ENCODE peak calls at places on chromosome 14, in six cellular contexts. One of them, this sample, is unnamed.

GRCh38 chr14:55412686-55413085 is 1.1 kb upstream of the ATG14 start:
- DNase-seq in Panc1: no peak
- DNase-seq in transverse colon: no peak
- DNase-seq in fibroblast of pulmonary artery: no peak
- DNase-seq in foreskin fibroblast: no peak
- DNase-seq in CD4-positive, alpha-beta T cell: no peak
- DNase-seq in this sample: no peak

GRCh38 chr14:88791629-88792571 is 853 bp downstream of the EML5 start:
- DNase-seq in fibroblast of pulmonary artery: no peak
- DNase-seq in CD4-positive, alpha-beta T cell: no peak
- DNase-seq in foreskin fibroblast: no peak
- DNase-seq in transverse colon: peak; percentile 25
- DNase-seq in Panc1: no peak
- DNase-seq in this sample: no peak

GRCh38 chr14:79404874-79405273 is 806.4 kb downstream of the DIO2 start:
- DNase-seq in fibroblast of pulmonary artery: no peak
- DNase-seq in foreskin fibroblast: no peak
- DNase-seq in CD4-positive, alpha-beta T cell: no peak
- DNase-seq in Panc1: no peak
- DNase-seq in transverse colon: no peak
- DNase-seq in this sample: no peak

GRCh38 chr14:105411017-105411941 is 8.3 kb upstream of the MTA1 start:
- DNase-seq in CD4-positive, alpha-beta T cell: no peak
- DNase-seq in foreskin fibroblast: peak; percentile 41
- DNase-seq in Panc1: no peak
- DNase-seq in fibroblast of pulmonary artery: peak; percentile 29
- DNase-seq in transverse colon: peak; percentile 48
- DNase-seq in this sample: peak; percentile 49

GRCh38 chr14:68450391-68451120 is 342.3 kb downstream of the ZFP36L1 start:
- DNase-seq in fibroblast of pulmonary artery: no peak
- DNase-seq in foreskin fibroblast: no peak
- DNase-seq in transverse colon: no peak
- DNase-seq in CD4-positive, alpha-beta T cell: no peak
- DNase-seq in Panc1: no peak
- DNase-seq in this sample: no peak

GRCh38 chr14:75647650-75648049 is 13.0 kb downstream of the ERG28 start:
- DNase-seq in fibroblast of pulmonary artery: peak; percentile 45
- DNase-seq in transverse colon: no peak
- DNase-seq in Panc1: no peak
- DNase-seq in CD4-positive, alpha-beta T cell: no peak
- DNase-seq in foreskin fibroblast: no peak
- DNase-seq in this sample: no peak

GRCh38 chr14:53002576-53002975 is 51.7 kb upstream of the FERMT2 start:
- DNase-seq in fibroblast of pulmonary artery: no peak
- DNase-seq in CD4-positive, alpha-beta T cell: no peak
- DNase-seq in foreskin fibroblast: no peak
- DNase-seq in Panc1: no peak
- DNase-seq in transverse colon: no peak
- DNase-seq in this sample: no peak

GRCh38 chr14:51554953-51555352 is 96.8 kb upstream of the FRMD6 start:
- DNase-seq in fibroblast of pulmonary artery: peak; percentile 43
- DNase-seq in CD4-positive, alpha-beta T cell: no peak
- DNase-seq in foreskin fibroblast: peak; percentile 49
- DNase-seq in transverse colon: no peak
- DNase-seq in Panc1: no peak
- DNase-seq in this sample: no peak

GRCh38 chr14:71988954-71989353 is 56.7 kb downstream of the RGS6 start:
- DNase-seq in CD4-positive, alpha-beta T cell: no peak
- DNase-seq in Panc1: no peak
- DNase-seq in fibroblast of pulmonary artery: no peak
- DNase-seq in foreskin fibroblast: no peak
- DNase-seq in transverse colon: no peak
- DNase-seq in this sample: no peak

GRCh38 chr14:78530078-78530477 is 359.9 kb downstream of the NRXN3 start:
- DNase-seq in fibroblast of pulmonary artery: peak; percentile 14
- DNase-seq in CD4-positive, alpha-beta T cell: no peak
- DNase-seq in transverse colon: no peak
- DNase-seq in foreskin fibroblast: no peak
- DNase-seq in Panc1: no peak
- DNase-seq in this sample: no peak

GRCh38 chr14:66037361-66037760 is 448.8 kb upstream of the CCDC196 start:
- DNase-seq in foreskin fibroblast: no peak
- DNase-seq in Panc1: no peak
- DNase-seq in fibroblast of pulmonary artery: peak; percentile 18
- DNase-seq in CD4-positive, alpha-beta T cell: no peak
- DNase-seq in transverse colon: no peak
- DNase-seq in this sample: no peak

GRCh38 chr14:24240110-24240918 is 2.1 kb downstream of the TINF2 start:
- DNase-seq in foreskin fibroblast: no peak
- DNase-seq in transverse colon: no peak
- DNase-seq in CD4-positive, alpha-beta T cell: peak; percentile 2
- DNase-seq in fibroblast of pulmonary artery: no peak
- DNase-seq in Panc1: no peak
- DNase-seq in this sample: no peak

GRCh38 chr14:103334644-103335603 is 887 bp downstream of the EIF5 start:
- DNase-seq in fibroblast of pulmonary artery: peak; percentile 66
- DNase-seq in transverse colon: peak; percentile 84
- DNase-seq in foreskin fibroblast: peak; percentile 82
- DNase-seq in Panc1: no peak
- DNase-seq in CD4-positive, alpha-beta T cell: peak; percentile 78
- DNase-seq in this sample: peak; percentile 88

GRCh38 chr14:103332143-103332919 is 1.7 kb upstream of the EIF5 start:
- DNase-seq in foreskin fibroblast: no peak
- DNase-seq in transverse colon: no peak
- DNase-seq in CD4-positive, alpha-beta T cell: no peak
- DNase-seq in Panc1: no peak
- DNase-seq in fibroblast of pulmonary artery: no peak
- DNase-seq in this sample: no peak

GRCh38 chr14:103330536-103330935 is 3.5 kb upstream of the EIF5 start:
- DNase-seq in fibroblast of pulmonary artery: no peak
- DNase-seq in transverse colon: no peak
- DNase-seq in CD4-positive, alpha-beta T cell: no peak
- DNase-seq in Panc1: no peak
- DNase-seq in foreskin fibroblast: no peak
- DNase-seq in this sample: no peak

GRCh38 chr14:103336191-103336590 is 2.2 kb downstream of the EIF5 start:
- DNase-seq in foreskin fibroblast: no peak
- DNase-seq in Panc1: no peak
- DNase-seq in fibroblast of pulmonary artery: no peak
- DNase-seq in transverse colon: no peak
- DNase-seq in CD4-positive, alpha-beta T cell: no peak
- DNase-seq in this sample: no peak

DNA sequence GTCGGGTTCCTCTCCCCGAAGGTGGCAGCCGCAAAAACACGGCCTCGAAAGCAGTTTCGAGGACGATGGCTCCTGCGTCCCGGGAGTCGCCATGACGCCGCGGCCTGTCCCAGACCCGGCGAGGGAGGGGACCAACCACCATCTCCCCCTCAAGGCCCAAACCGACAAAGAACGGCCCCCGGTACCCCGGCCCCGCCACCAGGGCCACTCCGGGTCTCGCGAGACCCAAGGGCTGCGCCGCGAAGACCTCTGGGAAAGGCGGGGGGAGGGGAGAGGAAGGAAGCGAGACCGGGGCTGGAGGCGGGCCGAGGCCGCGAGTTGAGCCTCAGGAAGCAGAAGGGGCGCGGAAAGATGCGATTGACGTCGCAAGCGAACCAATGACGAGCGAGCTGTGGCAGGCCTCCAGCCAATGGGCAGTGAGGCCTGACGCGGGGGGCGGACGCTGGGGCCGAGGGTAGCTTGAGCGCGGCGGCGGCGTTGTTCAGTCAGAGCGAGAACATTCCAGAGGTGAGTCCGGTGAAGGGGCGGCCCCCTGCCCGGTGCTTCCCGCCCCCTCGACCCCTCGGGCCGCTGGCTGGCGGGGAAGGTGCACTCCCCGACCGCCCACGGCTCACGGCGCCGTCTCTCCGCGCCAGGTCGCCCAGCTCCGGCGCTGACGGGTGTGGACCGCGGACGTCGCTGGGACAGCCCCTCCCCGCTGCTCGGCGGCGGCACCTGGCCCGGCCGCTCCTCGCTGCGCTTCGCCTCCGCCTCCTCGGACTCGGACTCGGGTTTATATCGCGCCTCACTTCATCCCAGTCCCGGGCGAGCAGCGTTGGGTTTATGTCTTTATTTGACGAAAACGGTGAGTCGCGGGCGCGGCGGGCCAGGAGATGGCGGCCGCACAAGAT is at the start of gene EIF5:
- DNase-seq in Panc1: peak; percentile 81
- DNase-seq in CD4-positive, alpha-beta T cell: peak; percentile 99
- DNase-seq in foreskin fibroblast: peak; percentile 99
- DNase-seq in transverse colon: peak; percentile 99
- DNase-seq in fibroblast of pulmonary artery: peak; percentile 99
- DNase-seq in this sample: peak; percentile 99
- TF ChIP-seq CTCF in Panc1: no peak
- TF ChIP-seq CTCF in CD4-positive, alpha-beta T cell: no peak
- TF ChIP-seq CTCF in foreskin fibroblast: no peak
- TF ChIP-seq CTCF in transverse colon: no peak
- TF ChIP-seq CTCF in fibroblast of pulmonary artery: no peak
- TF ChIP-seq CTCF in this sample: peak; percentile 47

GRCh38 chr14:95452176-95452889 is 64.1 kb downstream of the SYNE3 start:
- DNase-seq in transverse colon: no peak
- DNase-seq in fibroblast of pulmonary artery: peak; percentile 22
- DNase-seq in foreskin fibroblast: no peak
- DNase-seq in Panc1: no peak
- DNase-seq in CD4-positive, alpha-beta T cell: no peak
- DNase-seq in this sample: no peak
- TF ChIP-seq CTCF in transverse colon: no peak
- TF ChIP-seq CTCF in fibroblast of pulmonary artery: peak; percentile 55
- TF ChIP-seq CTCF in foreskin fibroblast: peak; percentile 45
- TF ChIP-seq CTCF in Panc1: peak; percentile 56
- TF ChIP-seq CTCF in CD4-positive, alpha-beta T cell: no peak
- TF ChIP-seq CTCF in this sample: peak; percentile 18

DNA sequence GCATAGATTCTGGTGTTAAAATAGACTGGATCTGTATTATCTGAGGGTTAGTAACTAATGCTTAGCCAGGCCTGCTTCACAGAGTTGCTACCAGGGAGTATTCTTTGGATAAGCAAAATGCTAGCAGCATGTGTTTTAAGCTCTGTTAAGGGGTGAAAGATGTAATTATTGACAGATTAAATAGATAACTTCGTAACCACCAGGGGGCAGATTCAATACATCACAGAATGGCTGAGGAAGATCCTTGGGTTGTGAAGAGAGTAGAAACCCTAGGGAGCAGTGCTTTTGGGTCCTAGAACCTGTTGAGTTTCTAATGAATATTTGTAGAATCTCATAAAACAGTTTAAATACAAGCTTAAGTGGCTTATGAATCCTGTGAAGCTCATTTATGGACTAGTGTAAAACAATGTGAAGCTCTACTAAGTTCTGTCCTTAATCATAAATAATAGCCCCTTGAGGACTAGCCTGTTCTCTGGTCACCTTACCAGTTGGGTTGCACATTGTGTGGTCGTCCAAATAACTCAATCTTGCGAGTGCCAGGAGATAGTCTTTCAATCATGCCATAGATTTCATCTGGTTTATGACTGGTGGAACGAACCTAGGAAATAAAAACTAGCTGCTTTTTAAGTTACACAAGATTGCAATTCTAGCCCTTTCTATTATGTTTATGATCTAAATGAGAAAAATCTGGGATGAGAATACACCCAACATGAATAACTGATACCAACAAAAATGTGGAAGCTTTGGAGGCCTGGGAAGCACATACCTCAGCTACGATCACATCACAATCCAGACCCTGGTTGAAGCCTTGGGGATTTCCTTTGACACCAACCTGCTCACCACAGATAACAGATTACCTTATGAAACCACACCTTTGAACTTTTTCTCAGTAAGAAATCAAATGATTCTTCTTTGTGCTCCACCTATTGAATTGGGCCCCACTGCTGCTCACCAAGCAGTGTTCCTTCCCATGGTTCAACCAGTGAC is 12.3 kb downstream of the METTL3 start:
- DNase-seq in transverse colon: no peak
- DNase-seq in Panc1: no peak
- DNase-seq in fibroblast of pulmonary artery: peak; percentile 64
- DNase-seq in foreskin fibroblast: peak; percentile 27
- DNase-seq in CD4-positive, alpha-beta T cell: no peak
- DNase-seq in this sample: no peak
- TF ChIP-seq CTCF in transverse colon: peak; percentile 42
- TF ChIP-seq CTCF in Panc1: peak; percentile 25
- TF ChIP-seq CTCF in fibroblast of pulmonary artery: peak; percentile 49
- TF ChIP-seq CTCF in foreskin fibroblast: peak; percentile 26
- TF ChIP-seq CTCF in CD4-positive, alpha-beta T cell: peak; percentile 69
- TF ChIP-seq CTCF in this sample: peak; percentile 70

GRCh38 chr14:92458959-92459478 is 54.6 kb upstream of the RIN3 start:
- DNase-seq in CD4-positive, alpha-beta T cell: no peak
- DNase-seq in Panc1: no peak
- DNase-seq in fibroblast of pulmonary artery: no peak
- DNase-seq in transverse colon: no peak
- DNase-seq in foreskin fibroblast: no peak
- DNase-seq in this sample: no peak

GRCh38 chr14:92460541-92460915 is 53.1 kb upstream of the RIN3 start:
- DNase-seq in foreskin fibroblast: no peak
- DNase-seq in fibroblast of pulmonary artery: no peak
- DNase-seq in Panc1: no peak
- DNase-seq in transverse colon: no peak
- DNase-seq in CD4-positive, alpha-beta T cell: no peak
- DNase-seq in this sample: no peak

GRCh38 chr14:92458136-92458958 is 55.2 kb upstream of the RIN3 start:
- DNase-seq in CD4-positive, alpha-beta T cell: no peak
- DNase-seq in foreskin fibroblast: no peak
- DNase-seq in fibroblast of pulmonary artery: no peak
- DNase-seq in transverse colon: no peak
- DNase-seq in Panc1: no peak
- DNase-seq in this sample: no peak

GRCh38 chr14:92460916-92461579 is 52.5 kb upstream of the RIN3 start:
- DNase-seq in foreskin fibroblast: peak; percentile 70
- DNase-seq in fibroblast of pulmonary artery: peak; percentile 69
- DNase-seq in Panc1: no peak
- DNase-seq in transverse colon: no peak
- DNase-seq in CD4-positive, alpha-beta T cell: no peak
- DNase-seq in this sample: no peak

DNA sequence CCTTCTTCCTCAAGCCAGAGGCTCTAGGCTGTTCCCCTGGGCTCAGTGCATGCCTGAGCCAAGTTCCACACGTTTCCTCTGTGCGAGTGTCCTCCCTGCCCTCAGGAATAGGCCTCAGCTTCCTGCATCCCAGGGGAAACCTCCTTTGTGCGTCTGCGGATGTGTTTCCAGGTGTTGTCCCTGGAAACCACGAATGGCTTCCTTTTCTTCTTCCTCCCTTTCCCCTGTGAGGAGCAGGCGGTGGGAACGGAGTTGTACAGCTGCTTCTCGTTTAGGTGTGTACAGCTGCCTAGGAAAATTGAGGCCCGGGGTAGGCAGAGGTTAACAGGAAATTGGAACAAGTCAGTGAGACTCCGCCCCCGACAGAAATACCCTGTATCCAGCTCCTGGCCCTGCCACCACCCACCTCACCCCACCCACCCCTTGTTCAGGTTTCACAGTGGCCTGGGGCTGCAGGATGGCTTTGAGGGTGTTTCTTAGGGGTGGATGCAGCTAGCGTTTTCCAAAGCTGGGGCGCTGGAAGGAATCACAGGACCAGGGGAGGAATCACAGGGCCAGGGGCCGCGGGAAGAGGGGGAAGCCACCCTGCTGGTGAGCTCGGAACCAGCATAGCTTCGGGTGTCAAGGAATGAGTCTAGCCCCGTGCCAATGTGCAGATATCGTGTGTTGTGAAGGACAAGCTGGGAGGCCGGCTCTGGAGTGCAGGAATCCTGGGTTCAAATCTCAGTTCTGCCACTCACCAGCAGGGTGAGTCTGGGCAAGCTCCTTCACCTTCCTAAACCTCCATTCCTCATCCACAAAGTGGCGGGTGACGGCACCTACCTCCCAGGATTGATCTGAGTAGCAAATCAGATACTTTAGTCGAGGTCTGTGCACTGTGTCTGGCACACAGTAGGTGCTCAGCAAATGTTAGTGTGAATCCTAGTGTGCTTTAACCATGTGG is 53.8 kb upstream of the RIN3 start:
- DNase-seq in foreskin fibroblast: no peak
- DNase-seq in fibroblast of pulmonary artery: peak; percentile 61
- DNase-seq in Panc1: no peak
- DNase-seq in CD4-positive, alpha-beta T cell: no peak
- DNase-seq in transverse colon: no peak
- DNase-seq in this sample: no peak
- TF ChIP-seq CTCF in foreskin fibroblast: no peak
- TF ChIP-seq CTCF in fibroblast of pulmonary artery: peak; percentile 6
- TF ChIP-seq CTCF in Panc1: no peak
- TF ChIP-seq CTCF in CD4-positive, alpha-beta T cell: no peak
- TF ChIP-seq CTCF in transverse colon: no peak
- TF ChIP-seq CTCF in this sample: peak; percentile 39

This sample was measured in CD14-positive monocyte.